ENCODE peak calls at places on chromosomes 12 and 14, in ten cellular contexts. Y is left colon; F is NK-92 treated with Interleukin-12 subunit alpha and Interleukin-12 subunit beta, amount 100 ng/mL, for 24 hours; Z is osteocyte; W is HuH-7.5; C is HFF-Myc; M is Kasumi-1; I is ureter; R is neural crest cell; L is glutamatergic neuron. B is an unnamed sample.
A peak's percentile ranks its signal among the peaks of the same experiment; 100 is the strongest.

GRCh38 chr12:57195655-57196371 is 20.8 kb upstream of the NXPH4 start:
- DNase-seq in M (no peak), L (no peak), I (no peak), Y (no peak), F (no peak), R (no peak), C (no peak), Z (no peak), W (no peak), B (no peak)

GRCh38 chr14:62743118-62743517 is 302.1 kb downstream of the KCNH5 start:
- DNase-seq in R (no peak), F (no peak), Z (no peak), M (no peak), C (no peak), W (no peak), I (no peak), L (no peak), Y (no peak), B (no peak)

GRCh38 chr12:46944104-46944503 is 118.3 kb upstream of the SLC38A4 start:
- DNase-seq in I (no peak), R (no peak), M (peak; percentile 55), C (peak; percentile 67), F (no peak), Z (no peak), L (no peak), Y (no peak), W (no peak), B (no peak)

GRCh38 chr12:21336656-21337055 is 1.9 kb upstream of the SLCO1A2 start:
- DNase-seq in I (no peak), C (no peak), Y (no peak), M (no peak), L (no peak), Z (no peak), F (no peak), R (no peak), W (no peak), B (no peak)

GRCh38 chr14:101004954-101005353 is 101.4 kb upstream of the RTL1 start:
- DNase-seq in L (no peak), Z (no peak), Y (no peak), M (peak; percentile 8), F (no peak), C (peak; percentile 82), R (no peak), I (no peak), W (no peak), B (no peak)

GRCh38 chr12:56206373-56207166 is 15.2 kb downstream of the RNF41 start:
- DNase-seq in W (peak; percentile 66), F (no peak), L (peak; percentile 76), M (peak; percentile 64), I (no peak), R (peak; percentile 52), Y (peak; percentile 75), Z (no peak), C (no peak), B (peak; percentile 58)

GRCh38 chr12:85237320-85237719 is 42.7 kb upstream of the ALX1 start:
- DNase-seq in Z (no peak), I (no peak), W (no peak), Y (no peak), R (no peak), C (no peak), F (no peak), L (no peak), M (no peak), B (no peak)

GRCh38 chr12:47942327-47943230 is 20.8 kb upstream of the TMEM106C start:
- DNase-seq in I (no peak), W (peak; percentile 68), R (no peak), Z (no peak), L (peak; percentile 85), Y (no peak), F (no peak), C (no peak), M (no peak), B (peak; percentile 55)

GRCh38 chr12:49428652-49429549 is 61.6 kb downstream of the SPATS2 start:
- DNase-seq in Y (no peak), W (no peak), F (no peak), Z (no peak), L (no peak), R (no peak), C (peak; percentile 49), I (no peak), M (peak; percentile 62), B (no peak)

GRCh38 chr12:12008232-12008850 is 62.4 kb upstream of the BCL2L14 start:
- DNase-seq in W (no peak), I (no peak), R (peak; percentile 9), Z (no peak), C (no peak), L (peak; percentile 32), F (no peak), M (no peak), Y (no peak), B (no peak)

GRCh38 chr12:13203028-13203922 is 6.7 kb downstream of the EMP1 start:
- DNase-seq in W (no peak), Y (peak; percentile 28), L (no peak), R (no peak), C (no peak), Z (no peak), F (no peak), M (no peak), I (peak; percentile 53), B (no peak)

GRCh38 chr12:90102957-90103652 is 394.5 kb upstream of the ATP2B1 start:
- DNase-seq in R (no peak), Z (no peak), L (no peak), C (no peak), Y (no peak), W (peak; percentile 6), F (no peak), I (no peak), M (peak; percentile 60), B (no peak)

GRCh38 chr14:54098536-54098935 is 141.9 kb upstream of the BMP4 start:
- DNase-seq in I (no peak), L (no peak), R (no peak), F (no peak), Y (no peak), M (no peak), W (no peak), C (no peak), Z (no peak), B (no peak)

GRCh38 chr14:55752580-55753365 is 172.8 kb downstream of the KTN1 start:
- DNase-seq in L (no peak), C (peak; percentile 16), M (no peak), Y (peak; percentile 19), Z (no peak), F (no peak), W (no peak), I (peak; percentile 68), R (no peak), B (peak; percentile 87)

B was measured in stomach.